ENCODE peak calls at places on chromosomes 12 and 14, in seven cellular contexts. One of them, this sample, is unnamed. For H3K4me1 and H3K36me3, the result is how much of the 10 kb centered on the place peaks cover.

GRCh38 chr14:102234331-102235264 is 70.4 kb downstream of the MOK start:
- DNase-seq in upper lobe of left lung: no peak
- DNase-seq in K562: no peak
- DNase-seq in HepG2: no peak
- DNase-seq in GM12878: no peak
- DNase-seq in breast epithelium: no peak
- DNase-seq in H1: no peak
- DNase-seq in this sample: peak

GRCh38 chr12:70180140-70180539 is 63.1 kb upstream of the CNOT2 start:
- DNase-seq in H1: no peak
- DNase-seq in K562: no peak
- DNase-seq in breast epithelium: no peak
- DNase-seq in GM12878: no peak
- DNase-seq in HepG2: no peak
- DNase-seq in upper lobe of left lung: no peak
- DNase-seq in this sample: no peak

GRCh38 chr14:86055512-86055911 is 525.6 kb downstream of the FLRT2 start:
- DNase-seq in breast epithelium: no peak
- DNase-seq in HepG2: no peak
- DNase-seq in upper lobe of left lung: no peak
- DNase-seq in GM12878: no peak
- DNase-seq in H1: no peak
- DNase-seq in K562: no peak
- DNase-seq in this sample: no peak

GRCh38 chr12:12372946-12373722 is 16.3 kb downstream of the BORCS5 start:
- DNase-seq in K562: no peak
- DNase-seq in H1: no peak
- DNase-seq in HepG2: peak
- DNase-seq in breast epithelium: no peak
- DNase-seq in GM12878: no peak
- DNase-seq in upper lobe of left lung: no peak
- DNase-seq in this sample: no peak

GRCh38 chr14:70601162-70601561 is 707 bp upstream of the MED6 start:
- DNase-seq in upper lobe of left lung: no peak
- DNase-seq in K562: no peak
- DNase-seq in GM12878: no peak
- DNase-seq in H1: no peak
- DNase-seq in breast epithelium: no peak
- DNase-seq in HepG2: no peak
- DNase-seq in this sample: no peak

GRCh38 chr14:89027097-89027740 is 202.8 kb downstream of the TTC8 start:
- DNase-seq in K562: peak
- DNase-seq in breast epithelium: no peak
- DNase-seq in H1: peak
- DNase-seq in HepG2: peak
- DNase-seq in GM12878: no peak
- DNase-seq in upper lobe of left lung: peak
- DNase-seq in this sample: peak

GRCh38 chr12:9328065-9328464 is 119.9 kb upstream of the PZP start:
- DNase-seq in H1: no peak
- DNase-seq in breast epithelium: no peak
- DNase-seq in GM12878: no peak
- DNase-seq in upper lobe of left lung: no peak
- DNase-seq in K562: no peak
- DNase-seq in HepG2: no peak
- DNase-seq in this sample: no peak

GRCh38 chr12:48296586-48297396 is 53.9 kb downstream of the ZNF641 start:
- DNase-seq in breast epithelium: peak
- DNase-seq in upper lobe of left lung: peak
- DNase-seq in K562: peak
- DNase-seq in H1: peak
- DNase-seq in GM12878: no peak
- DNase-seq in HepG2: no peak
- DNase-seq in this sample: peak

GRCh38 chr12:54040148-54040494 is 7.3 kb downstream of the HOXC5 start:
- DNase-seq in GM12878: no peak
- DNase-seq in breast epithelium: no peak
- DNase-seq in HepG2: no peak
- DNase-seq in upper lobe of left lung: no peak
- DNase-seq in K562: peak
- DNase-seq in H1: no peak
- DNase-seq in this sample: no peak

GRCh38 chr14:81018714-81019512 is 63.5 kb downstream of the TSHR start:
- DNase-seq in upper lobe of left lung: no peak
- DNase-seq in GM12878: no peak
- DNase-seq in breast epithelium: no peak
- DNase-seq in HepG2: no peak
- DNase-seq in K562: no peak
- DNase-seq in H1: no peak
- DNase-seq in this sample: no peak

GRCh38 chr12:74663958-74664357 is 126.3 kb downstream of the ATXN7L3B start:
- DNase-seq in GM12878: no peak
- DNase-seq in upper lobe of left lung: peak
- DNase-seq in H1: no peak
- DNase-seq in breast epithelium: no peak
- DNase-seq in HepG2: no peak
- DNase-seq in K562: no peak
- DNase-seq in this sample: no peak

GRCh38 chr12:97561321-97562230 is 99.0 kb downstream of the RMST start:
- DNase-seq in upper lobe of left lung: no peak
- DNase-seq in breast epithelium: peak
- DNase-seq in H1: no peak
- DNase-seq in HepG2: no peak
- DNase-seq in GM12878: no peak
- DNase-seq in K562: no peak
- DNase-seq in this sample: no peak

DNA sequence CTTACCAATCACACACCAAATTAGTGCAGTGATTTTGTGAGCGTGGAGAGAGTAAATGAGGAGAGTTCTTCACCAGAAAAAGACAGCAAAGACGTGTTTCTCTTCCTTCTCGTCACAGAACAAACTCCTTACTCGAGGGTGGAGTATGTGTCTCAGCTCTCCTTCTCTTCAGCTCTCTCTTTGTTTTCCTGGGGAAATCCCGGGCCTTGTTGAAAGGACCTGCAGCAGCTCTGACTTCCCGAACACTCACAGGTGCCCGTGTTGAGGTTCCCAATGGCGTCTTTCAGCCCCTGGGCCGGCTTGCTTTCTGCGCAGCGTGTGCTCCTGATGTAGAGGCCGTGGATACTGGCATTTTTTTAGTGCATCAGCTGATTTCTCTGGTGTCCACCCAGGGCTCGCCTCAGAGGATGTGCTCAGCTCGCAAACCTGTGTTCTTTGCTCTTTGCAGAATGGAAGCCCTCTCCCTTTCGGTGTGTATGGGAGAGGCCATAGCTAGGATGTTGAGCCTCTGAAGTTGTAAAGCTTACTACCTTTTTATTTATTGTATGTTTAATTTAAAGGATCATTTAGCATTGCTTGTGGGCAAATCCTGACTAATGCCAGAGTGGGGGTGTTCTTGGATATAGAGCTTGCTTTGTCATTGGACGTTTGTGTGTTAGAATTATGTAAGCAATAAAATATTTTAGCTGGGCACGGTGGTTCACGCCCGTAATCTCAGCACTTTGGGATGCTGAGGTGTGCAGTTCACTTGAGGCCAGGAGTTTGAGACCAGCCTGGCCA is 52.9 kb upstream of the MMP17 start:
- DNase-seq in HepG2: no peak
- DNase-seq in GM12878: no peak
- DNase-seq in H1: no peak
- DNase-seq in breast epithelium: no peak
- DNase-seq in upper lobe of left lung: no peak
- DNase-seq in K562: no peak
- DNase-seq in this sample: no peak
- H3K4me1 ChIP-seq in HepG2: under half
- H3K4me1 ChIP-seq in GM12878: under half
- H3K4me1 ChIP-seq in H1: under half
- H3K4me1 ChIP-seq in breast epithelium: under half
- H3K4me1 ChIP-seq in upper lobe of left lung: under half
- H3K4me1 ChIP-seq in K562: under half
- H3K4me1 ChIP-seq in this sample: under half

DNA sequence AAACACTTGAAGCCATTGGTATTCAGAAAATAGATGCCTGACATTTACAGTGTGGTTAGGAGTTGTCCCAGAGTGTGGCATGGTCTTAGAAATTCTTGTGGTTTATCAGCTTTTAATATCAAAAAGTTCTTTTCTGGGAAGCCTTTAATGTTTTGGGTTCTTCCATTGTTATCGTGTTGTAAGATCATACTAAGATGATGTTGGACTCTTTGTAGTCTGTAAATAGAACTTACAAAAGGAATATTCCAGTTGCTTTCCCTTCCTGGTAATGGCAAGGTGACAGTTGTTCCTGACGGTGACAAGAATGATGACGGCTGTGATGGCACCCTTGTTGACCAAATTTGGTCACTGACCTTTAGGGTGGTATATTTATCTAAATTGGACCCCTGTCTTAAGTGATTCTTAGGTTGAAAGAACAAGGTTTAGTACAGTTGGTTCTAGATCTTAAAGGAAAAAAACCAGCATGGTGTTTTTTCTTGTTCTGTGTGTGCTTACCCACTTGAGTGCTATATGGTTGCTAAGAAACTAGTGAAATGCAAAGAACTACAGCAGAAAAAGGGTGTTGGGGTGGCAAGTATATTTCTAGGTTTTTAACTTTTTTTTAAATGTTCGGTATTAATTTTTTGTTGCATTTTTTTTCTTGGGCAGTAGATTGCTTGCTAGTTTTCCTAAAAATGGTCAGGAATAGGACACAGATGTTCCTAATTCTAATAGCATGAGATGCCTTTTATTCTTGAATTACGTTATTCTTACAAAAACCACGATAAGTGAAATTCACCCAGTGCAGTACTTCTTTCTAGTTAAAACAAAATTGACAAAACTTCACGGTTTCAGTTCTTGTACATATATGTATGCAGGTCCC is 2.1 kb downstream of the ATP2A2 start:
- DNase-seq in H1: no peak
- DNase-seq in GM12878: no peak
- DNase-seq in HepG2: no peak
- DNase-seq in K562: no peak
- DNase-seq in upper lobe of left lung: no peak
- DNase-seq in breast epithelium: no peak
- DNase-seq in this sample: no peak
- H3K36me3 ChIP-seq in H1: under half
- H3K36me3 ChIP-seq in GM12878: under half
- H3K36me3 ChIP-seq in HepG2: under half
- H3K36me3 ChIP-seq in K562: half or more
- H3K36me3 ChIP-seq in upper lobe of left lung: under half
- H3K36me3 ChIP-seq in breast epithelium: under half
- H3K36me3 ChIP-seq in this sample: under half

DNA sequence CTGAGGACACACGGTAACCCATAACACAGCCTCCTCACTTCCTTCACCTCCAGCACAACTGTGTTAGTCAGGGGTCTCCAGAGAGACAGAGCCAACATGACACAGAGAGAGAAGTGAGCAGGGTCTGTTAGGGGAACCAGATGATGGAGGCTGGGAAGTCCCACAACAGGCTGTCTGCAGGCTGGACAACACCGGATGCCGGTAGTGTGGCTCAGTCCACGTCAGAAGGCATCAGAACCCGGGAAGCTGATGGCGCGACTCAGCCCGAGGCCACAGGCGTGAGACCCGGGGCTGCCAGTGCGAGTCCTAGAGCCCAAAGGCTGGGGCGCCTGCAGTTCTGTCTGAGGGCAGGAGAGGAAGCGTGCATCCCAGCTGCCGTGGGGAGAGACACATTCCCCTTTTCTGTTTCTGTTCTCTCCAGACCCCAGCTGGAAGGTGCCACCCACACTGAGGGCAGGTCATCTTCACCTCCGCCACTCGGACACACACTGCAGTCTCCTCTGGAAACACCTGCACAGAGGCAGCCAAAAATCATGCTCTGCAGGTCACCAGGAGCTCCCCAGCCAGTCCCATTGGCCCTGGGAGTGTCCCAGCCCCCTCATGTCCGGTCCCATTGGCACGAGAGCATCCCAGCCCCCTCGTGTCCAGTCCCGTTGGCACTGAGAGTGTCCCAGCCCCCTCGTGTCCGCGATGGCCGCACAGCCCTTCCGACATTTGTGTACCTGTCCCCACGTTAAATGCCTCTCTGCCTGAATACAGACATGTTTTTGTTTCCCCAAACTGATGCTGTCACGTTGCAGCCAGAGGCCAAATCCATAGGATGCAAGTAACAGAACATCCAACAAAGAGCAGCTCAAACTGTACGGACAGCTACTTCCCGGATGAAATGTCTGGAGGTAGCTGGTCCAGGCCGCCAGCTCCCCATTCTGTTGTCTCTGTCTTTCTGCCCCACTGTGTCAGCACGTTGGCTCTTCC is 7.9 kb upstream of the FBRSL1 start:
- DNase-seq in breast epithelium: no peak
- DNase-seq in K562: no peak
- DNase-seq in HepG2: no peak
- DNase-seq in upper lobe of left lung: peak
- DNase-seq in H1: no peak
- DNase-seq in GM12878: no peak
- DNase-seq in this sample: no peak
- TF ChIP-seq POLR2AphosphoS5 in breast epithelium: no peak
- TF ChIP-seq POLR2AphosphoS5 in K562: no peak
- TF ChIP-seq POLR2AphosphoS5 in HepG2: no peak
- TF ChIP-seq POLR2AphosphoS5 in upper lobe of left lung: no peak
- TF ChIP-seq POLR2AphosphoS5 in H1: no peak
- TF ChIP-seq POLR2AphosphoS5 in GM12878: no peak
- TF ChIP-seq POLR2AphosphoS5 in this sample: no peak

DNA sequence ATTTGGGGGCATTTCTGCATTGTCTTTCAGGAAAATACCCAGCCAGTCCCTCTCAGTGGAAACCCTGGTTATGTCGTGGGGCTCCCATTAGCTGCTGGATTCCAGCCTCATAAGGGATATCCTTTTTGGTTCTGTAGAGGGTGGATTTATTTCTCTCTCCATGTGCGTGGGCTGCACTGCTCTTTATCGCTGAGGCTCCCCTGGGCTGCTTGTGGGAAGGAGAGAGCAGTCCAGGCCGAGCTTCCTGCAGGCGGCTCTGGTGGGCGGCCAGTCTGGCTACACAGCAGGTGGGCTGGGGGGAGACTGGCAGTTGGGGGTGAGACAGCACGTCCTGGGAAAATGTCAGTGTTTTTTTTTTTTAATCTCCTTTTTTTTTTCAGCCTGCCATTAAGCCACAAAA is 27.6 kb downstream of the TCTN1 start:
- DNase-seq in HepG2: no peak
- DNase-seq in H1: no peak
- DNase-seq in breast epithelium: no peak
- DNase-seq in upper lobe of left lung: peak
- DNase-seq in K562: no peak
- DNase-seq in GM12878: no peak
- DNase-seq in this sample: no peak
- H3K4me1 ChIP-seq in HepG2: under half
- H3K4me1 ChIP-seq in H1: under half
- H3K4me1 ChIP-seq in breast epithelium: under half
- H3K4me1 ChIP-seq in upper lobe of left lung: under half
- H3K4me1 ChIP-seq in K562: under half
- H3K4me1 ChIP-seq in GM12878: under half
- H3K4me1 ChIP-seq in this sample: under half

DNA sequence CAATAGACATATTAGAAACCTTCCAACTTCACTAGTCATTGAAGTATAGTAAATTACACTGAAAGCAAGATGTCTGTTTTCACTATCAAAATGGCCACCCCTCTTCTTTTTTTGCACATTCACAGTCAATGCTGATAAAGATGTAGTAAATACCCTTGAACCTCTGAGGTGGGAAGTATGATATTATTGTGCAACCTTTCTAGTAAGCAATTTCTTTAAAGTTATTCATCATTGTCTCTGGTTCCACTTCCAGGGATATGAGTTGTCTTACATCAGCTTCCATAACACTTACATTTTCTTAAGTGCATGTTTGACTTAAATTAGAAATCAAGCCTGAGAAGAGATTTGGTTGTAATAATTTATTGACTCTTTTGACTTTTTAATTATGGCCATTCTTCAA is 453.9 kb upstream of the MGAT4C start:
- DNase-seq in H1: no peak
- DNase-seq in K562: no peak
- DNase-seq in upper lobe of left lung: no peak
- DNase-seq in GM12878: no peak
- DNase-seq in HepG2: no peak
- DNase-seq in breast epithelium: no peak
- DNase-seq in this sample: no peak
- H3K36me3 ChIP-seq in H1: under half
- H3K36me3 ChIP-seq in K562: under half
- H3K36me3 ChIP-seq in upper lobe of left lung: under half
- H3K36me3 ChIP-seq in GM12878: under half
- H3K36me3 ChIP-seq in HepG2: under half
- H3K36me3 ChIP-seq in breast epithelium: under half
- H3K36me3 ChIP-seq in this sample: under half

This sample was measured in spleen.